ENCODE peak calls at places on chromosomes 1 and 21, in six cellular contexts. One of them, this sample, is unnamed.
A peak's percentile ranks its signal among the peaks of the same experiment; 100 is the strongest.

GRCh38 chr1:13699936-13700520 is at the start of gene PRDM2:
- DNase-seq in stimulated activated CD4-positive, alpha-beta T cell treated with anti-CD3 and anti-CD28 coated beads, Interleukin-2, amount 100 ng/mL, for 24 hours: peak; percentile 69
- DNase-seq in skeletal muscle cell: no peak
- DNase-seq in activated naive CD4-positive, alpha-beta T cell treated with anti-CD3 and anti-CD28 coated beads, Interleukin-2, amount 10 ng/mL, durations not matched to agents 7 days and 5 days: peak; percentile 69
- DNase-seq in activated CD4-positive, alpha-beta T cell treated with anti-CD3 and anti-CD28 coated beads, Interleukin-2, amount 50 U/mL, for 1 hour: peak; percentile 56
- DNase-seq in fibroblast of lung: peak; percentile 44
- DNase-seq in this sample: peak; percentile 37

GRCh38 chr21:25561668-25562641 is 45.3 kb downstream of the MRPL39 start:
- DNase-seq in fibroblast of lung: peak; percentile 82
- DNase-seq in stimulated activated CD4-positive, alpha-beta T cell treated with anti-CD3 and anti-CD28 coated beads, Interleukin-2, amount 100 ng/mL, for 24 hours: peak; percentile 85
- DNase-seq in skeletal muscle cell: peak; percentile 46
- DNase-seq in activated naive CD4-positive, alpha-beta T cell treated with anti-CD3 and anti-CD28 coated beads, Interleukin-2, amount 10 ng/mL, durations not matched to agents 7 days and 5 days: peak; percentile 74
- DNase-seq in activated CD4-positive, alpha-beta T cell treated with anti-CD3 and anti-CD28 coated beads, Interleukin-2, amount 50 U/mL, for 1 hour: peak; percentile 55
- DNase-seq in this sample: no peak

GRCh38 chr1:11285883-11286734 is 13.1 kb downstream of the UBIAD1 start:
- DNase-seq in skeletal muscle cell: no peak
- DNase-seq in fibroblast of lung: peak; percentile 11
- DNase-seq in activated CD4-positive, alpha-beta T cell treated with anti-CD3 and anti-CD28 coated beads, Interleukin-2, amount 50 U/mL, for 1 hour: no peak
- DNase-seq in stimulated activated CD4-positive, alpha-beta T cell treated with anti-CD3 and anti-CD28 coated beads, Interleukin-2, amount 100 ng/mL, for 24 hours: no peak
- DNase-seq in activated naive CD4-positive, alpha-beta T cell treated with anti-CD3 and anti-CD28 coated beads, Interleukin-2, amount 10 ng/mL, durations not matched to agents 7 days and 5 days: no peak
- DNase-seq in this sample: peak; percentile 12

GRCh38 chr1:234727018-234727757 is 117.2 kb upstream of the IRF2BP2 start:
- DNase-seq in activated naive CD4-positive, alpha-beta T cell treated with anti-CD3 and anti-CD28 coated beads, Interleukin-2, amount 10 ng/mL, durations not matched to agents 7 days and 5 days: no peak
- DNase-seq in skeletal muscle cell: no peak
- DNase-seq in activated CD4-positive, alpha-beta T cell treated with anti-CD3 and anti-CD28 coated beads, Interleukin-2, amount 50 U/mL, for 1 hour: no peak
- DNase-seq in fibroblast of lung: peak; percentile 35
- DNase-seq in stimulated activated CD4-positive, alpha-beta T cell treated with anti-CD3 and anti-CD28 coated beads, Interleukin-2, amount 100 ng/mL, for 24 hours: no peak
- DNase-seq in this sample: peak; percentile 36

GRCh38 chr1:237677979-237678378 is 212.7 kb downstream of the ZP4 start:
- DNase-seq in stimulated activated CD4-positive, alpha-beta T cell treated with anti-CD3 and anti-CD28 coated beads, Interleukin-2, amount 100 ng/mL, for 24 hours: no peak
- DNase-seq in fibroblast of lung: peak; percentile 61
- DNase-seq in skeletal muscle cell: no peak
- DNase-seq in activated naive CD4-positive, alpha-beta T cell treated with anti-CD3 and anti-CD28 coated beads, Interleukin-2, amount 10 ng/mL, durations not matched to agents 7 days and 5 days: no peak
- DNase-seq in activated CD4-positive, alpha-beta T cell treated with anti-CD3 and anti-CD28 coated beads, Interleukin-2, amount 50 U/mL, for 1 hour: no peak
- DNase-seq in this sample: peak; percentile 33

GRCh38 chr1:244154528-244154881 is 103.4 kb downstream of the ZBTB18 start:
- DNase-seq in activated naive CD4-positive, alpha-beta T cell treated with anti-CD3 and anti-CD28 coated beads, Interleukin-2, amount 10 ng/mL, durations not matched to agents 7 days and 5 days: no peak
- DNase-seq in skeletal muscle cell: no peak
- DNase-seq in fibroblast of lung: no peak
- DNase-seq in stimulated activated CD4-positive, alpha-beta T cell treated with anti-CD3 and anti-CD28 coated beads, Interleukin-2, amount 100 ng/mL, for 24 hours: no peak
- DNase-seq in activated CD4-positive, alpha-beta T cell treated with anti-CD3 and anti-CD28 coated beads, Interleukin-2, amount 50 U/mL, for 1 hour: no peak
- DNase-seq in this sample: no peak

GRCh38 chr1:89472886-89473285 is 51.7 kb upstream of the LRRC8B start:
- DNase-seq in activated CD4-positive, alpha-beta T cell treated with anti-CD3 and anti-CD28 coated beads, Interleukin-2, amount 50 U/mL, for 1 hour: no peak
- DNase-seq in stimulated activated CD4-positive, alpha-beta T cell treated with anti-CD3 and anti-CD28 coated beads, Interleukin-2, amount 100 ng/mL, for 24 hours: no peak
- DNase-seq in activated naive CD4-positive, alpha-beta T cell treated with anti-CD3 and anti-CD28 coated beads, Interleukin-2, amount 10 ng/mL, durations not matched to agents 7 days and 5 days: no peak
- DNase-seq in fibroblast of lung: no peak
- DNase-seq in skeletal muscle cell: no peak
- DNase-seq in this sample: no peak

GRCh38 chr1:54282101-54282847 is 82.3 kb downstream of the MRPL37 start:
- DNase-seq in stimulated activated CD4-positive, alpha-beta T cell treated with anti-CD3 and anti-CD28 coated beads, Interleukin-2, amount 100 ng/mL, for 24 hours: no peak
- DNase-seq in activated naive CD4-positive, alpha-beta T cell treated with anti-CD3 and anti-CD28 coated beads, Interleukin-2, amount 10 ng/mL, durations not matched to agents 7 days and 5 days: no peak
- DNase-seq in fibroblast of lung: no peak
- DNase-seq in activated CD4-positive, alpha-beta T cell treated with anti-CD3 and anti-CD28 coated beads, Interleukin-2, amount 50 U/mL, for 1 hour: no peak
- DNase-seq in skeletal muscle cell: no peak
- DNase-seq in this sample: no peak

GRCh38 chr1:167648978-167649752 is 19.1 kb downstream of the RCSD1 start:
- DNase-seq in stimulated activated CD4-positive, alpha-beta T cell treated with anti-CD3 and anti-CD28 coated beads, Interleukin-2, amount 100 ng/mL, for 24 hours: no peak
- DNase-seq in activated CD4-positive, alpha-beta T cell treated with anti-CD3 and anti-CD28 coated beads, Interleukin-2, amount 50 U/mL, for 1 hour: no peak
- DNase-seq in fibroblast of lung: peak; percentile 8
- DNase-seq in skeletal muscle cell: no peak
- DNase-seq in activated naive CD4-positive, alpha-beta T cell treated with anti-CD3 and anti-CD28 coated beads, Interleukin-2, amount 10 ng/mL, durations not matched to agents 7 days and 5 days: no peak
- DNase-seq in this sample: no peak

GRCh38 chr1:159826436-159827101 is at the start of gene SLAMF8:
- DNase-seq in fibroblast of lung: no peak
- DNase-seq in activated naive CD4-positive, alpha-beta T cell treated with anti-CD3 and anti-CD28 coated beads, Interleukin-2, amount 10 ng/mL, durations not matched to agents 7 days and 5 days: peak; percentile 75
- DNase-seq in stimulated activated CD4-positive, alpha-beta T cell treated with anti-CD3 and anti-CD28 coated beads, Interleukin-2, amount 100 ng/mL, for 24 hours: peak; percentile 55
- DNase-seq in activated CD4-positive, alpha-beta T cell treated with anti-CD3 and anti-CD28 coated beads, Interleukin-2, amount 50 U/mL, for 1 hour: no peak
- DNase-seq in skeletal muscle cell: no peak
- DNase-seq in this sample: no peak

GRCh38 chr1:7991504-7992440 is 30.3 kb downstream of the PARK7 start:
- DNase-seq in stimulated activated CD4-positive, alpha-beta T cell treated with anti-CD3 and anti-CD28 coated beads, Interleukin-2, amount 100 ng/mL, for 24 hours: no peak
- DNase-seq in skeletal muscle cell: no peak
- DNase-seq in activated naive CD4-positive, alpha-beta T cell treated with anti-CD3 and anti-CD28 coated beads, Interleukin-2, amount 10 ng/mL, durations not matched to agents 7 days and 5 days: no peak
- DNase-seq in activated CD4-positive, alpha-beta T cell treated with anti-CD3 and anti-CD28 coated beads, Interleukin-2, amount 50 U/mL, for 1 hour: no peak
- DNase-seq in fibroblast of lung: no peak
- DNase-seq in this sample: no peak

GRCh38 chr1:52238887-52239707 is 97.2 kb downstream of the ZFYVE9 start:
- DNase-seq in stimulated activated CD4-positive, alpha-beta T cell treated with anti-CD3 and anti-CD28 coated beads, Interleukin-2, amount 100 ng/mL, for 24 hours: no peak
- DNase-seq in fibroblast of lung: peak; percentile 16
- DNase-seq in activated CD4-positive, alpha-beta T cell treated with anti-CD3 and anti-CD28 coated beads, Interleukin-2, amount 50 U/mL, for 1 hour: no peak
- DNase-seq in skeletal muscle cell: no peak
- DNase-seq in activated naive CD4-positive, alpha-beta T cell treated with anti-CD3 and anti-CD28 coated beads, Interleukin-2, amount 10 ng/mL, durations not matched to agents 7 days and 5 days: no peak
- DNase-seq in this sample: no peak

GRCh38 chr1:90142697-90143096 is 147.8 kb downstream of the ZNF326 start:
- DNase-seq in skeletal muscle cell: no peak
- DNase-seq in activated CD4-positive, alpha-beta T cell treated with anti-CD3 and anti-CD28 coated beads, Interleukin-2, amount 50 U/mL, for 1 hour: no peak
- DNase-seq in activated naive CD4-positive, alpha-beta T cell treated with anti-CD3 and anti-CD28 coated beads, Interleukin-2, amount 10 ng/mL, durations not matched to agents 7 days and 5 days: no peak
- DNase-seq in fibroblast of lung: no peak
- DNase-seq in stimulated activated CD4-positive, alpha-beta T cell treated with anti-CD3 and anti-CD28 coated beads, Interleukin-2, amount 100 ng/mL, for 24 hours: no peak
- DNase-seq in this sample: no peak